ENCODE peak calls at places on chromosomes 13 and 19, in five cellular contexts. B is stimulated activated CD8-positive, alpha-beta memory T cell treated with anti-CD3 and anti-CD28 coated beads, Interleukin-4, amount 100 ng/mL, for 24 hours; C is pancreas; P is kidney tubule cell; Z is ELR. V is an unnamed sample.

GRCh38 chr13:40476175-40476958 is 190.1 kb downstream of the FOXO1 start:
- DNase-seq in B (no peak), C (no peak), P (no peak), Z (no peak), V (no peak)

GRCh38 chr13:110415669-110416068 is 108.6 kb downstream of the COL4A2 start:
- DNase-seq in B (no peak), C (no peak), P (peak), Z (peak), V (no peak)

GRCh38 chr13:52903320-52903719 is 54.9 kb upstream of the PCDH8 start:
- DNase-seq in B (no peak), C (no peak), P (no peak), Z (no peak), V (no peak)

GRCh38 chr19:6048348-6048747 is 62.0 kb downstream of the RFX2 start:
- DNase-seq in B (no peak), C (no peak), P (no peak), Z (no peak), V (no peak)

GRCh38 chr19:22882797-22883196 is 50.7 kb downstream of the ZNF723 start:
- DNase-seq in B (no peak), C (no peak), P (peak), Z (peak), V (no peak)

GRCh38 chr19:45153339-45154063 is 7.3 kb downstream of the NKPD1 start:
- DNase-seq in B (no peak), C (peak), P (no peak), Z (peak), V (peak)

GRCh38 chr19:33434886-33435705 is 61.6 kb downstream of the CEBPG start:
- DNase-seq in B (no peak), C (peak), P (no peak), Z (peak), V (no peak)

GRCh38 chr13:28531195-28531955 is 36.4 kb upstream of the FLT1 start:
- DNase-seq in B (no peak), C (peak), P (peak), Z (peak), V (no peak)

GRCh38 chr19:1050989-1051788 is 11.3 kb downstream of the ABCA7 start:
- DNase-seq in B (no peak), C (peak), P (no peak), Z (no peak), V (no peak)

GRCh38 chr19:44212865-44213346 is 574 bp downstream of the ZNF227 start:
- DNase-seq in B (no peak), C (no peak), P (peak), Z (peak), V (no peak)

GRCh38 chr19:4371209-4371897 is 28.0 kb downstream of the MPND start:
- DNase-seq in B (no peak), C (no peak), P (no peak), Z (no peak), V (no peak)

GRCh38 chr13:65660696-65661095 is 1569.4 kb downstream of the PCDH9 start:
- DNase-seq in B (no peak), C (no peak), P (no peak), Z (no peak), V (no peak)

GRCh38 chr13:42645717-42646116 is 71.8 kb downstream of the TNFSF11 start:
- DNase-seq in B (no peak), C (no peak), P (no peak), Z (no peak), V (no peak)

GRCh38 chr13:107202371-107203023 is 634.6 kb upstream of the ARGLU1 start:
- DNase-seq in B (no peak), C (no peak), P (peak), Z (no peak), V (no peak)

GRCh38 chr13:32445461-32445860 is 17.5 kb upstream of the N4BP2L1 start:
- DNase-seq in B (no peak), C (no peak), P (peak), Z (no peak), V (no peak)

GRCh38 chr13:47800593-47800992 is 200.5 kb downstream of the SUCLA2 start:
- DNase-seq in B (no peak), C (no peak), P (no peak), Z (no peak), V (no peak)

GRCh38 chr13:108985166-108985565 is 355.8 kb downstream of the MYO16 start:
- DNase-seq in B (no peak), C (no peak), P (no peak), Z (no peak), V (no peak)

GRCh38 chr13:110265682-110266430 is 41.1 kb downstream of the COL4A1 start:
- DNase-seq in B (no peak), C (no peak), P (no peak), Z (no peak), V (no peak)